ENCODE peak calls at places on chromosomes 5 and 9, in four cellular contexts. E is HepG2, A is right lobe of liver, T is K562. Q is an unnamed sample.

GRCh38 chr5:57171818-57172465 is 1.9 kb upstream of the GPBP1 start:
- DNase-seq in T (peak; percentile 47), E (no peak), A (no peak), Q (no peak)

GRCh38 chr5:173412566-173412965 is 84.4 kb upstream of the STC2 start:
- DNase-seq in T (no peak), A (no peak), E (no peak), Q (peak; percentile 98)

GRCh38 chr5:139752506-139753350 is 42.9 kb upstream of the PSD2 start:
- DNase-seq in T (peak; percentile 75), A (no peak), E (no peak), Q (no peak)

GRCh38 chr9:130020618-130021017 is 22.4 kb downstream of the FNBP1 start:
- DNase-seq in E (no peak), T (no peak), A (no peak), Q (no peak)

GRCh38 chr9:2817987-2818386 is 25.9 kb downstream of the PUM3 start:
- DNase-seq in T (no peak), A (no peak), E (no peak), Q (no peak)

GRCh38 chr9:129352157-129352870 is 174.3 kb upstream of the IER5L start:
- DNase-seq in A (no peak), E (no peak), T (no peak), Q (no peak)

GRCh38 chr9:26682796-26683496 is 209.7 kb downstream of the CAAP1 start:
- DNase-seq in E (no peak), A (no peak), T (no peak), Q (no peak)

GRCh38 chr5:139985733-139986132 is 57.4 kb downstream of the NRG2 start:
- DNase-seq in A (no peak), T (peak; percentile 64), E (peak; percentile 21), Q (no peak)

GRCh38 chr9:125889524-125890473 is 142.6 kb downstream of the PBX3 start:
- DNase-seq in A (peak; percentile 42), T (no peak), E (no peak), Q (peak; percentile 30)

GRCh38 chr9:129648092-129648763 is 6.3 kb upstream of the ASB6 start:
- DNase-seq in E (no peak), A (no peak), T (peak; percentile 34), Q (no peak)

GRCh38 chr9:74245871-74246552 is 251.1 kb upstream of the RORB start:
- DNase-seq in T (no peak), A (no peak), E (no peak), Q (no peak)

GRCh38 chr5:175471628-175472027 is 6.7 kb upstream of the SFXN1 start:
- DNase-seq in A (no peak), E (no peak), T (no peak), Q (no peak)

GRCh38 chr5:52709171-52709925 is 78.4 kb upstream of the ITGA1 start:
- DNase-seq in A (no peak), E (peak; percentile 88), T (no peak), Q (no peak)

GRCh38 chr9:21078702-21079101 is 960 bp upstream of the IFNB1 start:
- DNase-seq in E (no peak), A (no peak), T (no peak), Q (no peak)

GRCh38 chr9:18348086-18348485 is 125.9 kb upstream of the ADAMTSL1 start:
- DNase-seq in E (no peak), A (no peak), T (no peak), Q (no peak)

GRCh38 chr5:137699291-137700281 is 36.3 kb downstream of the KLHL3 start:
- DNase-seq in A (no peak), T (no peak), E (no peak), Q (peak; percentile 17)

GRCh38 chr5:153791339-153791738 is 247.4 kb downstream of the FAM114A2 start:
- DNase-seq in T (no peak), E (no peak), A (no peak), Q (no peak)

GRCh38 chr5:85709728-85710127 is 908.0 kb upstream of the COX7C start:
- DNase-seq in A (no peak), T (no peak), E (no peak), Q (no peak)

GRCh38 chr9:120868676-120869359 is 8.2 kb downstream of the PHF19 start:
- DNase-seq in T (peak; percentile 100), E (no peak), A (peak; percentile 99), Q (peak; percentile 99)

GRCh38 chr5:114296191-114296590 is 65.7 kb upstream of the KCNN2 start:
- DNase-seq in T (no peak), E (no peak), A (no peak), Q (no peak)

GRCh38 chr5:117833666-117834065 is 1154.7 kb downstream of the DTWD2 start:
- DNase-seq in E (no peak), T (no peak), A (no peak), Q (no peak)

GRCh38 chr5:36675244-36675643 is 68.8 kb downstream of the SLC1A3 start:
- DNase-seq in A (no peak), E (no peak), T (no peak), Q (no peak)

GRCh38 chr5:174337276-174338203 is 292.0 kb downstream of the NSG2 start:
- DNase-seq in T (no peak), E (peak; percentile 13), A (no peak), Q (no peak)

GRCh38 chr9:4508907-4509589 is 18.8 kb downstream of the SLC1A1 start:
- DNase-seq in T (no peak), A (no peak), E (no peak), Q (peak; percentile 12)

GRCh38 chr9:32672478-32672877 is 37.0 kb upstream of the TAF1L start:
- DNase-seq in E (no peak), A (no peak), T (no peak), Q (no peak)

GRCh38 chr5:86968311-86968753 is 299.4 kb upstream of the RASA1 start:
- DNase-seq in T (peak; percentile 10), E (peak; percentile 20), A (no peak), Q (peak; percentile 42)

GRCh38 chr5:8213701-8214240 is 344.8 kb downstream of the MTRR start:
- DNase-seq in A (no peak), E (no peak), T (no peak), Q (no peak)

GRCh38 chr5:121246971-121247370 is 604.7 kb upstream of the FTMT start:
- DNase-seq in A (no peak), T (no peak), E (no peak), Q (no peak)

GRCh38 chr5:71899865-71900342 is 180.8 kb downstream of the CARTPT start:
- DNase-seq in E (no peak), A (no peak), T (no peak), Q (peak; percentile 7)

GRCh38 chr5:131630208-131630962 is 4.6 kb downstream of the RAPGEF6 start:
- DNase-seq in A (no peak), E (peak; percentile 90), T (peak; percentile 54), Q (no peak)

GRCh38 chr5:173968154-173968553 is 20.8 kb upstream of the C5orf47 start:
- DNase-seq in E (no peak), T (no peak), A (no peak), Q (no peak)

GRCh38 chr9:130414081-130414731 is 30.6 kb upstream of the ASS1 start:
- DNase-seq in E (no peak), T (no peak), A (no peak), Q (no peak)

GRCh38 chr5:159166416-159166815 is 42.9 kb downstream of the RNF145 start:
- DNase-seq in T (no peak), E (no peak), A (no peak), Q (no peak)
- H3K36me3 ChIP-seq in T (peaks cover 70% of the 10 kb centered on the region), E (peaks cover 1% of the 10 kb centered on the region), A (no peaks in the 10 kb centered on the region), Q (no peaks in the 10 kb centered on the region)

GRCh38 chr5:143342607-143343006 is 60.9 kb downstream of the NR3C1 start:
- DNase-seq in E (no peak), A (no peak), T (no peak), Q (no peak)

GRCh38 chr5:143349127-143349526 is 54.4 kb downstream of the NR3C1 start:
- DNase-seq in A (no peak), E (no peak), T (peak; percentile 17), Q (no peak)

GRCh38 chr5:143347698-143348344 is 55.7 kb downstream of the NR3C1 start:
- DNase-seq in A (peak; percentile 53), E (peak; percentile 56), T (no peak), Q (no peak)

GRCh38 chr5:143343042-143343441 is 60.4 kb downstream of the NR3C1 start:
- DNase-seq in E (no peak), A (no peak), T (peak; percentile 30), Q (no peak)

DNA sequence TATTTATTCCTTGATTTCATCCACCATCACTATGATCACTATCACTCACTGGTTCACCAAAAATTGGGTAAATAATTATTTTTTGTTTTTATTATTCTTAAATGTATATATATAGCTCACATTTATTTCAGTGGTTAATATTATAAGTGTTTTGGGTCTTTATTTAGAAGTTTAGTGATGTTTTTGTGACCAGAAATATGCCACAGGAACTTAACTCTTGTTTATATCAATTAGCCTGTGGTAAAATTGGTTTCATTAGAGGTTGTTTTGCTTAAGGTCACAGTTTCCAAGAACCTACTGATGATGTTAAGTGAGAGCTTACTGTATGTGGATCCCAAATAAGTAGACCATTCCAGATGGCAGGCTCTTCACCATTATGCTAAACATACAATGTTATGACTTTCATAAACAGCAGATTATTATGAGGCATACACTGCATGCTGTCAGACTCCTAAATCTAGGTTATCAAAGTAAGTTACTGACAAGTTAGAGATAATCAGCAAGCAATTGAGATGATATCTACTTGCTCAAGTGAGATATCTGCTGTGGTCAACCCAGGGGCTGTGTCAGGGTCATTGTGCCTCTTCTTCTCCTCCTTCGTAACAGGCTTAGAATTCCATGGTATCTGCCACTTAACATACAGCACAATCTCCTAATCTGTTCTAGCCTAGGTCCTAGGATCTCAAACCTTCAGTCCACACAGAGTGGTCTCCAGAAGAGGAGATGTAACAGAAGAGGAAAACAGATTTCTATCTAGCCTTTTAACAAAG is 57.6 kb downstream of the NR3C1 start:
- DNase-seq in E (no peak), T (no peak), A (no peak), Q (no peak)
- TF ChIP-seq POLR2A in E (no peak), T (no peak), A (no peak), Q (no peak)

GRCh38 chr5:177412603-177413233 is 3.4 kb upstream of the F12 start:
- DNase-seq in T (no peak), E (no peak), A (peak; percentile 59), Q (no peak)
- H3K36me3 ChIP-seq in T (no peaks in the 10 kb centered on the region), E (no peaks in the 10 kb centered on the region), A (no peaks in the 10 kb centered on the region), Q (no peaks in the 10 kb centered on the region)

GRCh38 chr5:1111727-1112289 is at the start of gene SLC12A7:
- DNase-seq in T (peak; percentile 50), A (peak; percentile 84), E (no peak), Q (peak; percentile 76)
- TF ChIP-seq POLR2A in T (no peak), A (peak; percentile 96), E (peak; percentile 50), Q (peak; percentile 91)

GRCh38 chr9:104879555-104880318 is 48.2 kb downstream of the ABCA1 start:
- DNase-seq in A (no peak), E (no peak), T (no peak), Q (no peak)
- H3K36me3 ChIP-seq in A (no peaks in the 10 kb centered on the region), E (peaks cover 35% of the 10 kb centered on the region), T (no peaks in the 10 kb centered on the region), Q (peaks cover 23% of the 10 kb centered on the region)

DNA sequence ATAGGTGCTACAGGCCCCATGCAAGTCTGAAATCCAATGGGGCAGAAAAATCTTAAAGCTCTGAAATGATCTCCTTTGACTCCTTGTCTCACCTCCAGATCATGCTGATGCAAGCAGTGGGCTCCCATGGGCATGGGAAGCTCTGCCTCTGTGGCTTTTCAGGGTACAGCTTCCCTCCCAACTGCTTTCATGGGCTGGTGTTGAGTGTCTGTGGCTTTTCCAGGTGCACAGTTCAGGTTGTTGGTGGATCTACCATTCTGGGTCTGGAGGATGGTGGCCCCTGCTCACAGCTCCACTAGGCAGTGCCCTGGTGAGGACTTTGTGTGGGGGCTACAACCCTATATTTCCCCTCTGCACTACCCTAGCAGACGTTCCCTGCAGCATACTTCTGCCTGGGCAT is 103.5 kb downstream of the STARD4 start:
- DNase-seq in E (no peak), A (no peak), T (no peak), Q (no peak)
- TF ChIP-seq POLR2A in E (no peak), A (no peak), T (no peak), Q (no peak)

GRCh38 chr9:137814436-137814835 is 63.1 kb upstream of the CACNA1B start:
- DNase-seq in E (no peak), T (no peak), A (no peak), Q (no peak)
- H3K36me3 ChIP-seq in E (peaks cover 29% of the 10 kb centered on the region), T (peaks cover 68% of the 10 kb centered on the region), A (no peaks in the 10 kb centered on the region), Q (peaks cover 41% of the 10 kb centered on the region)